ENCODE peak calls at places on chromosome 17, in four cellular contexts. U, V, J and L are unnamed samples.

GRCh38 chr17:81208651-81209050 is 14.1 kb downstream of the CEP131 start:
- DNase-seq in V (no peak), U (no peak), J (no peak), L (no peak)

GRCh38 chr17:61414141-61414935 is 14.7 kb downstream of the TBX2 start:
- DNase-seq in U (no peak), J (peak), V (no peak), L (peak)

GRCh38 chr17:21287703-21288449 is 3.4 kb downstream of the MAP2K3 start:
- DNase-seq in J (no peak), V (no peak), U (peak), L (peak)

GRCh38 chr17:80034654-80034976 is 1.1 kb downstream of the TBC1D16 start:
- DNase-seq in U (no peak), J (no peak), V (no peak), L (no peak)

GRCh38 chr17:42200702-42201101 is 6.4 kb upstream of the GHDC start:
- DNase-seq in U (no peak), V (no peak), J (no peak), L (peak)

GRCh38 chr17:65130829-65131228 is 6.3 kb upstream of the RGS9 start:
- DNase-seq in U (no peak), V (no peak), J (no peak), L (no peak)

GRCh38 chr17:44396946-44397345 is 7.5 kb upstream of the ITGA2B start:
- DNase-seq in J (no peak), V (no peak), U (no peak), L (no peak)

GRCh38 chr17:10059684-10060211 is 138.7 kb downstream of the GAS7 start:
- DNase-seq in V (no peak), J (no peak), U (peak), L (no peak)

GRCh38 chr17:81705518-81706231 is 2.5 kb downstream of the MRPL12 start:
- DNase-seq in U (no peak), V (no peak), J (no peak), L (no peak)

GRCh38 chr17:40419559-40420331 is 2.0 kb upstream of the TOP2A start:
- DNase-seq in V (no peak), U (no peak), J (no peak), L (peak)

GRCh38 chr17:29291163-29291752 is 2.7 kb downstream of the NUFIP2 start:
- DNase-seq in V (no peak), U (peak), J (no peak), L (peak)

GRCh38 chr17:58535431-58535830 is 21.0 kb upstream of the MTMR4 start:
- DNase-seq in V (no peak), J (no peak), U (no peak), L (no peak)

GRCh38 chr17:79739148-79740062 is 8.7 kb downstream of the ENPP7 start:
- DNase-seq in U (no peak), J (peak), V (no peak), L (no peak)

GRCh38 chr17:43952351-43952723 is 1.4 kb downstream of the PYY start:
- DNase-seq in U (no peak), J (peak), V (peak), L (no peak)

DNA sequence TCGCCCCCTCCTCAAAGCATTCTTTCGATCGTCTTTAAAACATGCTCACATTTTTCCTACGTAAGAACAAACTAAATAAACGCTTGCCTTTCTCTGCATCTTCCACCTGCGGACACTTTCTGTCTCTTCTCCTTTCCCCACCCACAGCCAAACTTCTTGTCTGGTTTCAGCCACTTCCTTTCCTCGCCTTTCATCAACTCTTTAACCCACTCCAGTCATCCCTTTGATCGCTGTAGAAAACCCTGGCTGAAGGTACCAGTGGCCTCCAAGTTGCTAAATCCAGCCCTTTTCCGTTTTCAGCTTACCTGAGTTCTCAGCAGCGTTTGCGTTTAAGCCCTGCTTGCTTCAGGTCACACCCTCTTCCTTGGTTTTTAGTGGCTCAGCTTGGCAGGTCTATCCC is 483 bp downstream of the RPA1 start:
- DNase-seq in U (no peak), V (no peak), J (no peak), L (peak)
- TF ChIP-seq USF1 in U (no peak), V (no peak), J (no peak), L (no peak)

GRCh38 chr17:37605813-37606505 is 3.3 kb downstream of the SYNRG start:
- DNase-seq in U (no peak), V (no peak), J (no peak), L (no peak)
- TF ChIP-seq USF1 in U (no peak), V (no peak), J (no peak), L (no peak)

GRCh38 chr17:38559025-38559879 is 46.5 kb downstream of the SRCIN1 start:
- DNase-seq in U (peak), V (peak), J (peak), L (no peak)
- TF ChIP-seq USF1 in U (no peak), V (no peak), J (no peak), L (no peak)

GRCh38 chr17:66190738-66191606 is 961 bp downstream of the CEP112 start:
- DNase-seq in U (no peak), V (no peak), J (no peak), L (peak)
- TF ChIP-seq USF1 in U (no peak), V (no peak), J (no peak), L (no peak)

DNA sequence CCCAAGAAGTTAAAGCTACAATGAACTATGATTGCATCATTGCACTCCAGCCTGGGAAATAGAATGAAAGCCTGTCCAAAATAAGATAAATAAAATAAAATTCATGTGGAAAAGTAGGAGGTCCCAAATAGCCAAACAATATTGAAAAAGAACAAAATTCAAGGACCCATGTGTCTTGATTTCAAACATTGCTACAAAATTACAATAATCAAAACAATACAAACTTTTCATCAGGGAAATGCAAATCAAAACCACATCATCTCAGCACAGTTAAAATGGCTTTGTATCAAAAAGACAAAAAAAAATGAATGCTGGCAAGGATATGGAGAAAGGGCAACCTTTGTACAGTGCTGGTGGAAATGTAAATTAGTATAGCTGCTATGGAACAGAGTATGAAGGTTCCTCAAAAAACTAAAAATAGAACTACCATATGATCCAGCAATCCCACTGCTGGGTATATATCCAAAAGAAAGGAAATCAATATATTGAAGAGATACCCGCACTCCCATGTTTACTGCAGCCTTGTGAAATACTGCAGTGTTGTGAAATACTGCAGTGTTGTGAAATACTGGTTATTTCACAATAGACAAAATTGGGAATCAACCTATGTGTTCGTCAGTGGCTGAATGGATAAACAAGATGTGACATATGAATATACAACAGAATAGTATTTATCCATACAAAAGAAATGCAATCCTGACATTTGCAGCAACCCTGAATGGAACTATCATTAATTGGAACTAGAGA is 24.5 kb upstream of the ZNF287 start:
- DNase-seq in U (no peak), V (no peak), J (no peak), L (no peak)
- TF ChIP-seq USF1 in U (no peak), V (no peak), J (no peak), L (no peak)

GRCh38 chr17:77405867-77406513 is 265.2 kb downstream of the SEC14L1 start:
- DNase-seq in J (no peak), U (no peak), V (no peak), L (no peak)

GRCh38 chr17:77407321-77408277 is 266.8 kb downstream of the SEC14L1 start:
- DNase-seq in U (no peak), J (no peak), V (no peak), L (no peak)

GRCh38 chr17:77403854-77404253 is 263.1 kb downstream of the SEC14L1 start:
- DNase-seq in J (no peak), U (no peak), V (no peak), L (no peak)

GRCh38 chr17:77402159-77402731 is 261.5 kb downstream of the SEC14L1 start:
- DNase-seq in J (no peak), U (no peak), V (no peak), L (no peak)

GRCh38 chr17:77404812-77405581 is 264.2 kb downstream of the SEC14L1 start:
- DNase-seq in U (peak), J (no peak), V (no peak), L (no peak)
- TF ChIP-seq USF1 in U (no peak), J (no peak), V (no peak), L (no peak)

GRCh38 chr17:70535986-70536385 is 366.7 kb downstream of the KCNJ2 start:
- DNase-seq in U (no peak), V (no peak), J (no peak), L (no peak)
- TF ChIP-seq USF1 in U (no peak), V (no peak), J (no peak), L (no peak)